ENCODE peak calls at places on chromosomes 11 and 22, in four cellular contexts. One of them, this sample, is unnamed.

GRCh38 chr11:19963697-19964340 is 196.5 kb downstream of the DBX1 start:
- DNase-seq in brain microvascular endothelial cell: no peak
- DNase-seq in OCI-LY7: no peak
- DNase-seq in lung: no peak
- DNase-seq in this sample: no peak

GRCh38 chr22:42967933-42968332 is 47.0 kb downstream of the PACSIN2 start:
- DNase-seq in brain microvascular endothelial cell: no peak
- DNase-seq in OCI-LY7: no peak
- DNase-seq in lung: peak; percentile 64
- DNase-seq in this sample: peak; percentile 73

GRCh38 chr11:92480519-92480918 is 255.9 kb downstream of the FAT3 start:
- DNase-seq in brain microvascular endothelial cell: peak; percentile 13
- DNase-seq in OCI-LY7: no peak
- DNase-seq in lung: no peak
- DNase-seq in this sample: no peak

GRCh38 chr11:111336582-111337256 is 38.4 kb downstream of the POU2AF3 start:
- DNase-seq in brain microvascular endothelial cell: no peak
- DNase-seq in OCI-LY7: no peak
- DNase-seq in lung: no peak
- DNase-seq in this sample: no peak

GRCh38 chr11:2802389-2803185 is 83.0 kb downstream of the CDKN1C start:
- DNase-seq in brain microvascular endothelial cell: no peak
- DNase-seq in OCI-LY7: no peak
- DNase-seq in lung: peak; percentile 16
- DNase-seq in this sample: peak; percentile 5

GRCh38 chr11:64007160-64007628 is 21.0 kb downstream of the OTUB1 start:
- DNase-seq in brain microvascular endothelial cell: no peak
- DNase-seq in OCI-LY7: no peak
- DNase-seq in lung: no peak
- DNase-seq in this sample: no peak

GRCh38 chr11:102643941-102644340 is 18.8 kb upstream of the MMP20 start:
- DNase-seq in brain microvascular endothelial cell: no peak
- DNase-seq in OCI-LY7: no peak
- DNase-seq in lung: no peak
- DNase-seq in this sample: no peak

GRCh38 chr11:99934008-99934407 is 753.1 kb upstream of the ARHGAP42 start:
- DNase-seq in brain microvascular endothelial cell: no peak
- DNase-seq in OCI-LY7: no peak
- DNase-seq in lung: no peak
- DNase-seq in this sample: no peak

GRCh38 chr11:18071098-18071705 is 25.1 kb upstream of the TPH1 start:
- DNase-seq in brain microvascular endothelial cell: no peak
- DNase-seq in OCI-LY7: no peak
- DNase-seq in lung: no peak
- DNase-seq in this sample: no peak

GRCh38 chr22:45242778-45243191 is 2.1 kb upstream of the KIAA0930 start:
- DNase-seq in brain microvascular endothelial cell: no peak
- DNase-seq in OCI-LY7: no peak
- DNase-seq in lung: no peak
- DNase-seq in this sample: no peak

GRCh38 chr11:2420502-2421225 is 20.1 kb downstream of the TSSC4 start:
- DNase-seq in brain microvascular endothelial cell: peak; percentile 17
- DNase-seq in OCI-LY7: peak; percentile 77
- DNase-seq in lung: peak; percentile 65
- DNase-seq in this sample: peak; percentile 65

GRCh38 chr11:124749920-124750319 is 2.1 kb downstream of the VSIG2 start:
- DNase-seq in brain microvascular endothelial cell: no peak
- DNase-seq in OCI-LY7: no peak
- DNase-seq in lung: no peak
- DNase-seq in this sample: no peak

GRCh38 chr11:12421386-12421785 is 44.0 kb downstream of the PARVA start:
- DNase-seq in brain microvascular endothelial cell: no peak
- DNase-seq in OCI-LY7: no peak
- DNase-seq in lung: no peak
- DNase-seq in this sample: no peak

GRCh38 chr22:23012081-23012622 is 58.2 kb upstream of the GNAZ start:
- DNase-seq in brain microvascular endothelial cell: no peak
- DNase-seq in OCI-LY7: no peak
- DNase-seq in lung: no peak
- DNase-seq in this sample: no peak

GRCh38 chr11:20243974-20244373 is 83.7 kb upstream of the DBX1 start:
- DNase-seq in brain microvascular endothelial cell: no peak
- DNase-seq in OCI-LY7: no peak
- DNase-seq in lung: no peak
- DNase-seq in this sample: no peak

GRCh38 chr22:25622011-25622410 is 57.5 kb downstream of the GRK3 start:
- DNase-seq in brain microvascular endothelial cell: no peak
- DNase-seq in OCI-LY7: no peak
- DNase-seq in lung: no peak
- DNase-seq in this sample: no peak

GRCh38 chr11:133506023-133506422 is 26.3 kb downstream of the OPCML start:
- DNase-seq in brain microvascular endothelial cell: no peak
- DNase-seq in OCI-LY7: peak; percentile 23
- DNase-seq in lung: no peak
- DNase-seq in this sample: no peak

GRCh38 chr11:60701509-60701818 is 2.1 kb downstream of the MS4A8 start:
- DNase-seq in brain microvascular endothelial cell: no peak
- DNase-seq in OCI-LY7: no peak
- DNase-seq in lung: no peak
- DNase-seq in this sample: no peak

GRCh38 chr22:41480397-41480735 is 11.4 kb downstream of the ACO2 start:
- DNase-seq in brain microvascular endothelial cell: peak; percentile 71
- DNase-seq in OCI-LY7: no peak
- DNase-seq in lung: no peak
- DNase-seq in this sample: no peak

GRCh38 chr22:46219650-46220049 is 30.4 kb downstream of the CDPF1 start:
- DNase-seq in brain microvascular endothelial cell: no peak
- DNase-seq in OCI-LY7: no peak
- DNase-seq in lung: no peak
- DNase-seq in this sample: no peak

GRCh38 chr11:22472306-22472705 is 134.1 kb downstream of the SLC17A6 start:
- DNase-seq in brain microvascular endothelial cell: no peak
- DNase-seq in OCI-LY7: no peak
- DNase-seq in lung: no peak
- DNase-seq in this sample: no peak

GRCh38 chr11:15123849-15124248 is 9.1 kb downstream of the INSC start:
- DNase-seq in brain microvascular endothelial cell: peak; percentile 88
- DNase-seq in OCI-LY7: no peak
- DNase-seq in lung: no peak
- DNase-seq in this sample: no peak

GRCh38 chr22:37225481-37225880 is 13.2 kb upstream of the SSTR3 start:
- DNase-seq in brain microvascular endothelial cell: no peak
- DNase-seq in OCI-LY7: peak; percentile 51
- DNase-seq in lung: no peak
- DNase-seq in this sample: no peak

GRCh38 chr22:36425977-36426523 is 38.3 kb upstream of the MYH9 start:
- DNase-seq in brain microvascular endothelial cell: no peak
- DNase-seq in OCI-LY7: no peak
- DNase-seq in lung: no peak
- DNase-seq in this sample: peak; percentile 83

GRCh38 chr11:115843116-115843515 is 338.9 kb upstream of the CADM1 start:
- DNase-seq in brain microvascular endothelial cell: no peak
- DNase-seq in OCI-LY7: no peak
- DNase-seq in lung: no peak
- DNase-seq in this sample: no peak

GRCh38 chr11:57049749-57050148 is 61.0 kb downstream of the OR5AK2 start:
- DNase-seq in brain microvascular endothelial cell: no peak
- DNase-seq in OCI-LY7: no peak
- DNase-seq in lung: no peak
- DNase-seq in this sample: no peak

GRCh38 chr11:29161216-29161615 is 855.6 kb downstream of the KCNA4 start:
- DNase-seq in brain microvascular endothelial cell: no peak
- DNase-seq in OCI-LY7: no peak
- DNase-seq in lung: no peak
- DNase-seq in this sample: no peak

GRCh38 chr11:42048141-42048540 is 588.7 kb upstream of the LRRC4C start:
- DNase-seq in brain microvascular endothelial cell: no peak
- DNase-seq in OCI-LY7: no peak
- DNase-seq in lung: no peak
- DNase-seq in this sample: no peak

GRCh38 chr11:45100338-45100737 is 46.1 kb upstream of the PRDM11 start:
- DNase-seq in brain microvascular endothelial cell: no peak
- DNase-seq in OCI-LY7: no peak
- DNase-seq in lung: peak; percentile 27
- DNase-seq in this sample: no peak

GRCh38 chr22:33919591-33920501 is at the start of gene LARGE1:
- DNase-seq in brain microvascular endothelial cell: no peak
- DNase-seq in OCI-LY7: peak; percentile 52
- DNase-seq in lung: peak; percentile 46
- DNase-seq in this sample: peak; percentile 54

GRCh38 chr11:44950036-44950624 is 553 bp downstream of the TP53I11 start:
- DNase-seq in brain microvascular endothelial cell: no peak
- DNase-seq in OCI-LY7: no peak
- DNase-seq in lung: peak; percentile 46
- DNase-seq in this sample: peak; percentile 54

GRCh38 chr11:117318738-117319137 is 2.7 kb upstream of the BACE1 start:
- DNase-seq in brain microvascular endothelial cell: no peak
- DNase-seq in OCI-LY7: no peak
- DNase-seq in lung: no peak
- DNase-seq in this sample: no peak

GRCh38 chr11:117315285-117316196 is 515 bp downstream of the BACE1 start:
- DNase-seq in brain microvascular endothelial cell: no peak
- DNase-seq in OCI-LY7: no peak
- DNase-seq in lung: no peak
- DNase-seq in this sample: no peak

GRCh38 chr11:117313828-117314768 is 2.0 kb downstream of the BACE1 start:
- DNase-seq in brain microvascular endothelial cell: no peak
- DNase-seq in OCI-LY7: no peak
- DNase-seq in lung: no peak
- DNase-seq in this sample: no peak

GRCh38 chr11:117314840-117315239 is 1.2 kb downstream of the BACE1 start:
- DNase-seq in brain microvascular endothelial cell: no peak
- DNase-seq in OCI-LY7: no peak
- DNase-seq in lung: no peak
- DNase-seq in this sample: no peak

GRCh38 chr11:117316197-117316961 is at the start of gene BACE1:
- DNase-seq in brain microvascular endothelial cell: peak; percentile 67
- DNase-seq in OCI-LY7: no peak
- DNase-seq in lung: peak; percentile 88
- DNase-seq in this sample: peak; percentile 90
- TF ChIP-seq CTCF in brain microvascular endothelial cell: peak; percentile 72
- TF ChIP-seq CTCF in OCI-LY7: no peak
- TF ChIP-seq CTCF in lung: no peak
- TF ChIP-seq CTCF in this sample: peak; percentile 30

DNA sequence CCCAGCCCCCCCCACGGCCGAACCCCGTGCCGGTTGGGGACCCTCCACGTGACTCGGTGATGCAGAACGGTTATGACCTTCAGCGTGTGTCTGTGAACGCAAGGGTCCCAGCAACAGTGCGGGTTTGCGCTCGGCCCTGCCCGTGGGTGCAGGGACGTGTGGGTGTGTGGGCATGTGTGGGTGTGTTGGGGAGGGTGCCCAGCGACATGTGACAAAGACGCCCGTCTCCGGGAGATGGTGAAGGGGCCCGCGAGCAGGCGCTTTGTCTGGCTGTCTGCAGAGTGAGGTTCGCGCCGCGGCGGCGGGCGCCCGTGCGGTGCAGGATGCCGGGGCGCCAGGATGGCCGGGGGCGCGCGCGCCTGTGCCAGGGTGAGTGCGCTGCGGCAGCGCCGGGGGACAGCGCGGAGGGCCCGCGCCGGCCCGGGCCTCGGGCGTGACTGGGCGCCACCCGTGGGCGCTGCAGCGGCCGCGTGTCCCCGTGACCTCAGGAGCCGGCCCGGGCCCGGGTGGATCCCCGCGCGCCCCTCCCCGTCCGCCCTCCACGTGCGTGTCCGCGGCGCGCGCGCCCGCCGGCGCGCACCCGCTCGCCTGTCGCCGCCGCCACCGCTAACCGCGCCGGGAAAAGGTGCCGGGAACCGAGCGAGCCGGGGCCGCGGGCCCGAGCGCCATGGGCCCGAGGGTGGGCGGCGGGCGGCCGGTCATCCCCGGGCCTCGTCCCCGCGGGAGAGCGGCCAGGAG is at the start of gene LRFN4:
- DNase-seq in brain microvascular endothelial cell: no peak
- DNase-seq in OCI-LY7: peak; percentile 68
- DNase-seq in lung: no peak
- DNase-seq in this sample: no peak
- H3K4me3 ChIP-seq in brain microvascular endothelial cell: peak within 1 kb of the TSS; percentile 72
- H3K4me3 ChIP-seq in OCI-LY7: peak within 1 kb of the TSS; percentile 89
- H3K4me3 ChIP-seq in lung: peak within 1 kb of the TSS; percentile 65
- H3K4me3 ChIP-seq in this sample: peak within 1 kb of the TSS; percentile 71

DNA sequence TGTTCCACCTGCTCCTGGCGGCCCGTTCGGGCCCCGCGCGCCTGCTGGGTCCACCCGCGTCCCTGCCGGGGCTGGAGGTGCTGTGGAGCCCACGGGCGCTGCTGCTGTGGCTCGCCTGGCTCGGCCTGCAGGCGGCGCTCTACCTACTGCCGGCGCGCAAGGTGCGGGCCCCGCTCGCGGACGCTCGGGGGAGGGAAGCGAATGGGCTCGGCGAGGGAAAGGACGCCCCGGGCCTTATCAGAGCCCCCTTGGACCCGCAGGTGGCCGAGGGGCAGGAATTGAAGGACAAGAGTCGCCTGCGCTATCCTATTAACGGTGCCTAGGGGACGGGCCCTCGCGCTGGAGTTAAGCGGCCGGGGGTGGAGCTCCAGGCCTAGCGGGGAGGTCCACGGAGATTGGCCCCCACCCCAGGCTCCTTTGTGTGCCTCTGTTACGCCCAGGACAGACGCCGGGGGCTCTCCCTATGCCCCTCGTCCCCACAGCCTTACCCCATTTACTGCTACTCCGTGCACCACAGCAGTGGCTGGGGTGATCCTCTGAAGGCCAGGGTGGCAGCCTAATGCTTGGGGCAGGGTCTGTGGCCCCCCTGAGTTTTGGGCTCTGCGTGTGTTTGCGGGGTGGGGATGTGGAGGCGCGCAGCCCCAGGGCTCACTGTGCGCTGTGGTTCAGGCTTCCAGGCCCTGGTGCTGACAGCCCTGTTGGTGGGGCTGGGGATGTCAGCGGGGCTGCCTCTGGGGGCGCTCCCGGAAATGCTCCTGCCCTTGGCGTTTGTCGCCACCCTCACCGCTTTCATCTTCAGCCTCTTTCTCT is 1.1 kb downstream of the TM7SF2 start:
- DNase-seq in brain microvascular endothelial cell: no peak
- DNase-seq in OCI-LY7: peak; percentile 80
- DNase-seq in lung: no peak
- DNase-seq in this sample: peak; percentile 50
- H3K27ac ChIP-seq in brain microvascular endothelial cell: no peak overlapping the region
- H3K27ac ChIP-seq in OCI-LY7: peak overlapping the region; percentile 73
- H3K27ac ChIP-seq in lung: peak overlapping the region; percentile 15
- H3K27ac ChIP-seq in this sample: peak overlapping the region; percentile 68

DNA sequence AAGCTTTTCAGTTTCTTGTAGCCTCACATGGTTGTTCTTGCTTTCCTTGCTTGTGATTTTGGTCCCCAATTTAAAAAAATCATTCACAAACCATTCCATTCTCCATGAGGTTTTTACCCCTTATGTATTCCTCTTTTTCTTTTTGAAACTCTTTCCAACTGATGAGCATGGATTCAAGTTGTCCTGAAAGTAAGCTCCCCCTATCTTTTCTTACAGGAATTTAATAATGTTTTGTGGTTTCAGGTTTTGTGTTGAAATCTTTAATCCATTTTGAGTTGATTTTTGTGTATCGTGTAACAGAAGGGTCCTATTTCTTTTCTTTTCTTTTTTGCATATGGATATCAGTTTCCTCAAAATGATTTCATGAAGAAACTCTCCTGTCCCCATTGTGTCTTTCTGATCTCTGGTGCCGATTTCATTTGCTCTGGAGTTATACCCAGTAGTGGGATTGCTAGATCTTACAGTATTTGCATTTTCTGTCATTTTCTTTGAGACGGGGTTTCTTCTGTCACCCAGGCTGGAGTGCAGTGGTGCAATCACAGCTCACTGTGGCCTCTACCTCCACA is 58.5 kb downstream of the LRRC74B start:
- DNase-seq in brain microvascular endothelial cell: no peak
- DNase-seq in OCI-LY7: no peak
- DNase-seq in lung: no peak
- DNase-seq in this sample: no peak
- TF ChIP-seq CTCF in brain microvascular endothelial cell: no peak
- TF ChIP-seq CTCF in OCI-LY7: peak; percentile 29
- TF ChIP-seq CTCF in lung: no peak
- TF ChIP-seq CTCF in this sample: no peak

This sample was measured in heart right ventricle.